ENCODE peak calls at places on chromosome 9, in ten cellular contexts. E, W, B, Y, O, A, U, P, L and S are unnamed samples.

GRCh38 chr9:99601506-99601905 is 220.2 kb upstream of the NR4A3 start:
- DNase-seq in E (no peak), B (no peak), O (no peak), A (no peak), W (no peak), Y (no peak), L (no peak), U (peak; percentile 3), P (no peak), S (no peak)

GRCh38 chr9:107644774-107645463 is 155.3 kb upstream of the KLF4 start:
- DNase-seq in L (peak; percentile 83), U (peak; percentile 27), A (no peak), P (no peak), Y (no peak), B (no peak), W (no peak), O (peak; percentile 70), E (peak; percentile 75), S (peak; percentile 34)

GRCh38 chr9:24881361-24881760 is 335.7 kb upstream of the IZUMO3 start:
- DNase-seq in L (no peak), E (no peak), A (no peak), O (no peak), P (no peak), W (no peak), B (no peak), U (no peak), Y (no peak), S (no peak)

GRCh38 chr9:121861501-121862180 is 210.2 kb downstream of the DAB2IP start:
- DNase-seq in L (peak; percentile 50), Y (no peak), A (no peak), O (no peak), P (peak; percentile 43), E (no peak), B (peak; percentile 74), W (peak; percentile 43), U (peak; percentile 34), S (no peak)

GRCh38 chr9:127163409-127163808 is 41.0 kb upstream of the ANGPTL2 start:
- DNase-seq in O (peak; percentile 88), B (peak; percentile 38), L (no peak), Y (no peak), W (no peak), E (no peak), U (peak; percentile 88), A (peak; percentile 82), P (peak; percentile 30), S (peak; percentile 80)

GRCh38 chr9:89668216-89668867 is 63.5 kb downstream of the GADD45G start:
- DNase-seq in P (no peak), E (no peak), W (no peak), U (no peak), B (no peak), L (no peak), O (no peak), Y (no peak), A (no peak), S (no peak)

GRCh38 chr9:82334286-82334685 is 345.7 kb downstream of the SPATA31D1 start:
- DNase-seq in B (no peak), W (no peak), Y (no peak), L (no peak), U (peak; percentile 67), A (peak; percentile 65), E (no peak), O (peak; percentile 27), P (no peak), S (peak; percentile 90)

GRCh38 chr9:4297795-4298254 is 2.0 kb downstream of the GLIS3 start:
- DNase-seq in L (peak; percentile 73), O (peak; percentile 90), P (peak; percentile 39), A (peak; percentile 65), B (peak; percentile 87), E (peak; percentile 73), U (peak; percentile 80), Y (peak; percentile 25), W (peak; percentile 60), S (peak; percentile 79)

GRCh38 chr9:1591310-1591709 is 423.8 kb upstream of the SMARCA2 start:
- DNase-seq in P (no peak), Y (no peak), O (no peak), W (no peak), U (no peak), A (no peak), E (no peak), L (no peak), B (no peak), S (no peak)

GRCh38 chr9:36718612-36719011 is 145.9 kb downstream of the MELK start:
- DNase-seq in A (no peak), E (no peak), L (no peak), O (no peak), W (no peak), Y (no peak), P (no peak), B (no peak), U (no peak), S (no peak)

GRCh38 chr9:71626395-71626794 is 141.9 kb downstream of the CEMIP2 start:
- DNase-seq in L (no peak), O (no peak), B (no peak), P (no peak), Y (no peak), E (no peak), W (no peak), A (no peak), U (no peak), S (no peak)

GRCh38 chr9:2142212-2142611 is 127.1 kb downstream of the SMARCA2 start:
- DNase-seq in W (no peak), U (no peak), B (no peak), O (no peak), L (no peak), P (no peak), Y (no peak), A (no peak), E (no peak), S (no peak)

GRCh38 chr9:37618817-37619216 is 26.4 kb upstream of the TOMM5 start:
- DNase-seq in O (peak; percentile 23), E (no peak), W (no peak), U (peak; percentile 48), Y (no peak), A (peak; percentile 86), P (no peak), B (no peak), L (no peak), S (peak; percentile 67)

GRCh38 chr9:136287960-136288753 is 15.7 kb downstream of the CCDC187 start:
- DNase-seq in L (peak; percentile 14), O (no peak), E (no peak), U (no peak), P (no peak), B (no peak), W (no peak), A (no peak), Y (no peak), S (no peak)

GRCh38 chr9:36878161-36878560 is 155.9 kb downstream of the PAX5 start:
- DNase-seq in W (no peak), U (no peak), Y (no peak), E (no peak), P (no peak), L (no peak), B (no peak), A (no peak), O (no peak), S (no peak)

GRCh38 chr9:133718533-133719315 is 19.4 kb downstream of the SARDH start:
- DNase-seq in A (no peak), W (no peak), Y (no peak), B (no peak), L (no peak), E (no peak), O (no peak), P (no peak), U (no peak), S (no peak)
- TF ChIP-seq CTCF in A (no peak), W (no peak), Y (no peak), B (no peak), L (no peak), E (no peak), O (no peak), P (no peak), U (no peak), S (no peak)

GRCh38 chr9:101393135-101393534 is 5.3 kb downstream of the MRPL50 start:
- DNase-seq in U (no peak), E (no peak), B (no peak), Y (no peak), P (no peak), O (no peak), L (no peak), W (no peak), A (no peak), S (no peak)

GRCh38 chr9:101387871-101388506 is 3.2 kb upstream of the BAAT start:
- DNase-seq in P (peak; percentile 86), E (no peak), Y (no peak), B (no peak), U (peak; percentile 70), O (peak; percentile 70), L (no peak), A (peak; percentile 46), W (no peak), S (peak; percentile 53)

GRCh38 chr9:101383361-101383760 is 1.4 kb downstream of the BAAT start:
- DNase-seq in P (no peak), W (no peak), B (no peak), U (no peak), O (no peak), E (no peak), L (no peak), A (no peak), Y (no peak), S (peak; percentile 23)

GRCh38 chr9:101388507-101388993 is 3.7 kb upstream of the BAAT start:
- DNase-seq in A (no peak), U (peak; percentile 21), Y (no peak), E (no peak), W (no peak), L (no peak), B (no peak), O (no peak), P (peak; percentile 73), S (no peak)
- TF ChIP-seq CTCF in A (peak; percentile 17), U (peak; percentile 30), Y (no peak), E (no peak), W (no peak), L (peak; percentile 47), B (no peak), O (peak; percentile 60), P (peak; percentile 80), S (peak; percentile 46)

DNA sequence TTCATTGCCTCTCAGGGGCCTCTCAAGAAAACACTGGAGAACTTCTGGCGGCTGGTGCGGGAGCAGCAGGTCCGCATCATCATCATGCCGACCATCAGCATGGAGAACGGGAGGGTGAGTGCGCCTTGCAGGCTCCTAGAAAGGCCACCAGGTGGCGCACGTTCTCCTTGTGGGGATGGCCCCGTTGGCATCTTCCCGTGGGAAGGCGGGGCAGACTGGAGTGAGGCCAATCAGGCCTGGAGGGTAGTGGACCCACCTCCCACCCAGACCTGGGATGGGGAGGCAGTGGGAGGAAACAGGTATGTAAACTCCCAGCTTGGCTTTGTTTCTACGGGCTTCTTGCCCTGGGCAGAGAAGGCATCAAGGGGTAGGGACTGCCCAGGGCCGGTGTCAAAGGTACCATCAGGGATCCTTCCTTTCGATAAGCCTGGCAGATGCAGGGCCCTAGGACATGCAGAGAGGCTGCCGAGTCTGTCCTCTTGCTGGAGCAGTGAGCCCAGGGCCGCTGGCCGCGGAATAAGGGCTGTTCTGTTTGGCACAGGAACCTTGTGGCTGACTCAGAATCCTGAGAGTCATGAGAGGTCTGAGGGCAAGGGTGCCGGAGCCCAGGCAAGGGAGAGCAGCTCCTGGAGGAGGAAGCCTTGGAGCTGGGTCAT is 18.9 kb upstream of the SPTLC1 start:
- DNase-seq in U (peak; percentile 85), B (peak; percentile 93), O (peak; percentile 81), A (peak; percentile 77), L (peak; percentile 81), E (peak; percentile 89), Y (peak; percentile 30), W (peak; percentile 84), P (peak; percentile 75), S (peak; percentile 70)
- TF ChIP-seq CTCF in U (peak; percentile 98), B (peak; percentile 98), O (peak; percentile 97), A (peak; percentile 93), L (peak; percentile 98), E (peak; percentile 93), Y (peak; percentile 92), W (peak; percentile 89), P (peak; percentile 98), S (peak; percentile 93)

GRCh38 chr9:81116340-81117207 is 572.8 kb downstream of the TLE1 start:
- DNase-seq in B (no peak), E (no peak), W (no peak), A (peak; percentile 47), P (no peak), U (no peak), Y (no peak), O (no peak), L (no peak), S (no peak)
- TF ChIP-seq CTCF in B (no peak), E (no peak), W (no peak), A (no peak), P (no peak), U (no peak), Y (no peak), O (no peak), L (no peak), S (no peak)